ENCODE peak calls at places on chromosomes 6 and 20, in nine cellular contexts. One of them, this sample, is unnamed.

GRCh38 chr20:20036756-20037155 is 15.5 kb downstream of the CRNKL1 start:
- DNase-seq in heart left ventricle: no peak
- DNase-seq in ascending aorta: no peak
- DNase-seq in AML-193: no peak
- DNase-seq in effector memory CD8-positive, alpha-beta T cell: no peak
- DNase-seq in posterior cingulate gyrus: no peak
- DNase-seq in SJCRH30: no peak
- DNase-seq in naive thymus-derived CD8-positive, alpha-beta T cell: no peak
- DNase-seq in NCI-H460: no peak
- DNase-seq in this sample: no peak

GRCh38 chr6:157585274-157586087 is 204.5 kb downstream of the ZDHHC14 start:
- DNase-seq in heart left ventricle: no peak
- DNase-seq in ascending aorta: peak
- DNase-seq in AML-193: no peak
- DNase-seq in effector memory CD8-positive, alpha-beta T cell: no peak
- DNase-seq in posterior cingulate gyrus: peak
- DNase-seq in SJCRH30: no peak
- DNase-seq in naive thymus-derived CD8-positive, alpha-beta T cell: no peak
- DNase-seq in NCI-H460: no peak
- DNase-seq in this sample: no peak

GRCh38 chr6:4606016-4606415 is 170.2 kb upstream of the CDYL start:
- DNase-seq in heart left ventricle: no peak
- DNase-seq in ascending aorta: no peak
- DNase-seq in AML-193: no peak
- DNase-seq in effector memory CD8-positive, alpha-beta T cell: no peak
- DNase-seq in posterior cingulate gyrus: peak
- DNase-seq in SJCRH30: no peak
- DNase-seq in naive thymus-derived CD8-positive, alpha-beta T cell: no peak
- DNase-seq in NCI-H460: no peak
- DNase-seq in this sample: no peak

GRCh38 chr6:26104457-26105108 is 17.4 kb downstream of the HFE start:
- DNase-seq in heart left ventricle: no peak
- DNase-seq in ascending aorta: no peak
- DNase-seq in AML-193: no peak
- DNase-seq in effector memory CD8-positive, alpha-beta T cell: no peak
- DNase-seq in posterior cingulate gyrus: no peak
- DNase-seq in SJCRH30: peak
- DNase-seq in naive thymus-derived CD8-positive, alpha-beta T cell: no peak
- DNase-seq in NCI-H460: no peak
- DNase-seq in this sample: no peak

GRCh38 chr6:72552938-72553337 is 68.9 kb upstream of the KCNQ5 start:
- DNase-seq in heart left ventricle: no peak
- DNase-seq in ascending aorta: no peak
- DNase-seq in AML-193: no peak
- DNase-seq in effector memory CD8-positive, alpha-beta T cell: no peak
- DNase-seq in posterior cingulate gyrus: no peak
- DNase-seq in SJCRH30: peak
- DNase-seq in naive thymus-derived CD8-positive, alpha-beta T cell: no peak
- DNase-seq in NCI-H460: no peak
- DNase-seq in this sample: peak

GRCh38 chr6:77893391-77893790 is 240.6 kb downstream of the MEI4 start:
- DNase-seq in heart left ventricle: no peak
- DNase-seq in ascending aorta: no peak
- DNase-seq in AML-193: no peak
- DNase-seq in effector memory CD8-positive, alpha-beta T cell: no peak
- DNase-seq in posterior cingulate gyrus: no peak
- DNase-seq in SJCRH30: no peak
- DNase-seq in naive thymus-derived CD8-positive, alpha-beta T cell: no peak
- DNase-seq in NCI-H460: no peak
- DNase-seq in this sample: no peak

GRCh38 chr6:98634569-98634968 is 199.8 kb upstream of the POU3F2 start:
- DNase-seq in heart left ventricle: no peak
- DNase-seq in ascending aorta: no peak
- DNase-seq in AML-193: no peak
- DNase-seq in effector memory CD8-positive, alpha-beta T cell: no peak
- DNase-seq in posterior cingulate gyrus: no peak
- DNase-seq in SJCRH30: no peak
- DNase-seq in naive thymus-derived CD8-positive, alpha-beta T cell: no peak
- DNase-seq in NCI-H460: no peak
- DNase-seq in this sample: no peak

GRCh38 chr6:26388441-26388840 is 5.5 kb downstream of the BTN2A2 start:
- DNase-seq in heart left ventricle: no peak
- DNase-seq in ascending aorta: no peak
- DNase-seq in AML-193: no peak
- DNase-seq in effector memory CD8-positive, alpha-beta T cell: no peak
- DNase-seq in posterior cingulate gyrus: no peak
- DNase-seq in SJCRH30: no peak
- DNase-seq in naive thymus-derived CD8-positive, alpha-beta T cell: no peak
- DNase-seq in NCI-H460: no peak
- DNase-seq in this sample: no peak

GRCh38 chr6:100808638-100809275 is 72.4 kb downstream of the ASCC3 start:
- DNase-seq in heart left ventricle: no peak
- DNase-seq in ascending aorta: no peak
- DNase-seq in AML-193: no peak
- DNase-seq in effector memory CD8-positive, alpha-beta T cell: no peak
- DNase-seq in posterior cingulate gyrus: no peak
- DNase-seq in SJCRH30: no peak
- DNase-seq in naive thymus-derived CD8-positive, alpha-beta T cell: no peak
- DNase-seq in NCI-H460: no peak
- DNase-seq in this sample: no peak

GRCh38 chr6:30819287-30819917 is 64.9 kb upstream of the DDR1 start:
- DNase-seq in heart left ventricle: no peak
- DNase-seq in ascending aorta: no peak
- DNase-seq in AML-193: no peak
- DNase-seq in effector memory CD8-positive, alpha-beta T cell: no peak
- DNase-seq in posterior cingulate gyrus: peak
- DNase-seq in SJCRH30: no peak
- DNase-seq in naive thymus-derived CD8-positive, alpha-beta T cell: no peak
- DNase-seq in NCI-H460: no peak
- DNase-seq in this sample: no peak

GRCh38 chr20:60694763-60695162 is 557.3 kb upstream of the CDH4 start:
- DNase-seq in heart left ventricle: no peak
- DNase-seq in ascending aorta: no peak
- DNase-seq in AML-193: no peak
- DNase-seq in effector memory CD8-positive, alpha-beta T cell: no peak
- DNase-seq in posterior cingulate gyrus: no peak
- DNase-seq in SJCRH30: no peak
- DNase-seq in naive thymus-derived CD8-positive, alpha-beta T cell: no peak
- DNase-seq in NCI-H460: no peak
- DNase-seq in this sample: no peak

GRCh38 chr6:27752038-27752885 is 159.9 kb downstream of the OR2B2 start:
- DNase-seq in heart left ventricle: peak
- DNase-seq in ascending aorta: peak
- DNase-seq in AML-193: peak
- DNase-seq in effector memory CD8-positive, alpha-beta T cell: peak
- DNase-seq in posterior cingulate gyrus: peak
- DNase-seq in SJCRH30: peak
- DNase-seq in naive thymus-derived CD8-positive, alpha-beta T cell: peak
- DNase-seq in NCI-H460: peak
- DNase-seq in this sample: peak

GRCh38 chr6:140462495-140463311 is 1088.3 kb upstream of the CITED2 start:
- DNase-seq in heart left ventricle: no peak
- DNase-seq in ascending aorta: no peak
- DNase-seq in AML-193: peak
- DNase-seq in effector memory CD8-positive, alpha-beta T cell: no peak
- DNase-seq in posterior cingulate gyrus: no peak
- DNase-seq in SJCRH30: no peak
- DNase-seq in naive thymus-derived CD8-positive, alpha-beta T cell: no peak
- DNase-seq in NCI-H460: no peak
- DNase-seq in this sample: no peak

GRCh38 chr6:56299916-56300315 is 52.5 kb upstream of the COL21A1 start:
- DNase-seq in heart left ventricle: no peak
- DNase-seq in ascending aorta: no peak
- DNase-seq in AML-193: no peak
- DNase-seq in effector memory CD8-positive, alpha-beta T cell: no peak
- DNase-seq in posterior cingulate gyrus: no peak
- DNase-seq in SJCRH30: no peak
- DNase-seq in naive thymus-derived CD8-positive, alpha-beta T cell: no peak
- DNase-seq in NCI-H460: no peak
- DNase-seq in this sample: no peak

GRCh38 chr6:110140650-110141049 is 38.8 kb downstream of the WASF1 start:
- DNase-seq in heart left ventricle: no peak
- DNase-seq in ascending aorta: no peak
- DNase-seq in AML-193: no peak
- DNase-seq in effector memory CD8-positive, alpha-beta T cell: no peak
- DNase-seq in posterior cingulate gyrus: no peak
- DNase-seq in SJCRH30: no peak
- DNase-seq in naive thymus-derived CD8-positive, alpha-beta T cell: no peak
- DNase-seq in NCI-H460: peak
- DNase-seq in this sample: peak

GRCh38 chr6:127291495-127291894 is 24.8 kb downstream of the RNF146 start:
- DNase-seq in heart left ventricle: no peak
- DNase-seq in ascending aorta: no peak
- DNase-seq in AML-193: no peak
- DNase-seq in effector memory CD8-positive, alpha-beta T cell: no peak
- DNase-seq in posterior cingulate gyrus: no peak
- DNase-seq in SJCRH30: no peak
- DNase-seq in naive thymus-derived CD8-positive, alpha-beta T cell: no peak
- DNase-seq in NCI-H460: no peak
- DNase-seq in this sample: no peak

GRCh38 chr6:99711925-99712324 is 105.3 kb downstream of the PRDM13 start:
- DNase-seq in heart left ventricle: no peak
- DNase-seq in ascending aorta: no peak
- DNase-seq in AML-193: no peak
- DNase-seq in effector memory CD8-positive, alpha-beta T cell: no peak
- DNase-seq in posterior cingulate gyrus: peak
- DNase-seq in SJCRH30: no peak
- DNase-seq in naive thymus-derived CD8-positive, alpha-beta T cell: no peak
- DNase-seq in NCI-H460: no peak
- DNase-seq in this sample: no peak

GRCh38 chr6:89323461-89324098 is 8.5 kb upstream of the GABRR2 start:
- DNase-seq in heart left ventricle: no peak
- DNase-seq in ascending aorta: no peak
- DNase-seq in AML-193: peak
- DNase-seq in effector memory CD8-positive, alpha-beta T cell: no peak
- DNase-seq in posterior cingulate gyrus: no peak
- DNase-seq in SJCRH30: no peak
- DNase-seq in naive thymus-derived CD8-positive, alpha-beta T cell: no peak
- DNase-seq in NCI-H460: no peak
- DNase-seq in this sample: no peak

GRCh38 chr20:36311141-36311853 is 5.2 kb downstream of the DLGAP4 start:
- DNase-seq in heart left ventricle: no peak
- DNase-seq in ascending aorta: peak
- DNase-seq in AML-193: no peak
- DNase-seq in effector memory CD8-positive, alpha-beta T cell: no peak
- DNase-seq in posterior cingulate gyrus: peak
- DNase-seq in SJCRH30: no peak
- DNase-seq in naive thymus-derived CD8-positive, alpha-beta T cell: no peak
- DNase-seq in NCI-H460: no peak
- DNase-seq in this sample: no peak

GRCh38 chr6:25371037-25371347 is 91.8 kb downstream of the CARMIL1 start:
- DNase-seq in heart left ventricle: no peak
- DNase-seq in ascending aorta: no peak
- DNase-seq in AML-193: no peak
- DNase-seq in effector memory CD8-positive, alpha-beta T cell: no peak
- DNase-seq in posterior cingulate gyrus: no peak
- DNase-seq in SJCRH30: no peak
- DNase-seq in naive thymus-derived CD8-positive, alpha-beta T cell: no peak
- DNase-seq in NCI-H460: no peak
- DNase-seq in this sample: no peak

GRCh38 chr20:61125076-61125475 is 127.0 kb upstream of the CDH4 start:
- DNase-seq in heart left ventricle: no peak
- DNase-seq in ascending aorta: no peak
- DNase-seq in AML-193: no peak
- DNase-seq in effector memory CD8-positive, alpha-beta T cell: no peak
- DNase-seq in posterior cingulate gyrus: peak
- DNase-seq in SJCRH30: no peak
- DNase-seq in naive thymus-derived CD8-positive, alpha-beta T cell: no peak
- DNase-seq in NCI-H460: no peak
- DNase-seq in this sample: no peak